ENCODE peak calls at places on chromosomes 16 and 17, in ten cellular contexts. C is uterus; F is CD8-positive, alpha-beta T cell; A is neural progenitor cell; O is A549; R is mammary epithelial cell; D is GM23248; W is OCI-LY7; K is body of pancreas; U is IMR-90. E is an unnamed sample. For H3K4me1, the result is how much of the 10 kb centered on the place peaks cover.

GRCh38 chr16:57988929-57989328 is 11.5 kb downstream of the ZNF319 start:
- DNase-seq in C (no peak), F (no peak), A (no peak), O (peak), R (peak), D (no peak), W (no peak), K (no peak), U (no peak), E (peak)

GRCh38 chr17:76466775-76467130 is 650 bp upstream of the AANAT start:
- DNase-seq in C (no peak), F (no peak), A (no peak), O (no peak), R (no peak), D (no peak), W (no peak), K (no peak), U (no peak), E (peak)

GRCh38 chr17:29617481-29618271 is 5.0 kb downstream of the CORO6 start:
- DNase-seq in C (peak), F (peak), A (peak), O (peak), R (peak), D (peak), W (peak), K (peak), U (peak), E (peak)

GRCh38 chr17:28380572-28380907 is 9.0 kb downstream of the SARM1 start:
- DNase-seq in C (no peak), F (no peak), A (no peak), O (no peak), R (no peak), D (no peak), W (no peak), K (no peak), U (no peak), E (no peak)

GRCh38 chr17:45782889-45783592 is 1.1 kb upstream of the CRHR1 start:
- DNase-seq in C (peak), F (peak), A (peak), O (peak), R (no peak), D (peak), W (no peak), K (no peak), U (no peak), E (peak)

GRCh38 chr17:9813166-9813565 is 8.7 kb downstream of the GSG1L2 start:
- DNase-seq in C (no peak), F (no peak), A (no peak), O (no peak), R (no peak), D (no peak), W (no peak), K (no peak), U (no peak), E (no peak)

GRCh38 chr16:17852977-17853702 is 382.4 kb upstream of the XYLT1 start:
- DNase-seq in C (no peak), F (no peak), A (no peak), O (no peak), R (no peak), D (no peak), W (no peak), K (no peak), U (no peak), E (no peak)

GRCh38 chr17:58249270-58250133 is 11.1 kb downstream of the LPO start:
- DNase-seq in C (peak), F (peak), A (peak), O (peak), R (peak), D (peak), W (peak), K (peak), U (peak), E (peak)

GRCh38 chr17:65564793-65565192 is 3.3 kb upstream of the AXIN2 start:
- DNase-seq in C (peak), F (no peak), A (peak), O (no peak), R (no peak), D (no peak), W (no peak), K (peak), U (peak), E (peak)

GRCh38 chr17:4786111-4786491 is at the start of gene VMO1:
- DNase-seq in C (peak), F (no peak), A (peak), O (no peak), R (no peak), D (peak), W (no peak), K (peak), U (no peak), E (no peak)

GRCh38 chr17:20234266-20234665 is 225.1 kb downstream of the SPECC1 start:
- DNase-seq in C (no peak), F (peak), A (no peak), O (no peak), R (no peak), D (no peak), W (no peak), K (no peak), U (no peak), E (no peak)

GRCh38 chr17:16486373-16487250 is 5.4 kb downstream of the LRRC75A start:
- DNase-seq in C (peak), F (no peak), A (peak), O (peak), R (peak), D (peak), W (no peak), K (peak), U (peak), E (peak)

GRCh38 chr16:75319513-75320401 is 68.3 kb upstream of the BCAR1 start:
- DNase-seq in C (no peak), F (no peak), A (no peak), O (no peak), R (peak), D (peak), W (peak), K (no peak), U (peak), E (no peak)

GRCh38 chr17:69501591-69502468 is 87.3 kb downstream of the MAP2K6 start:
- DNase-seq in C (peak), F (no peak), A (peak), O (peak), R (peak), D (peak), W (peak), K (peak), U (peak), E (peak)

GRCh38 chr16:57863434-57864160 is 61.3 kb upstream of the KIFC3 start:
- DNase-seq in C (peak), F (no peak), A (peak), O (peak), R (peak), D (peak), W (no peak), K (peak), U (peak), E (peak)

GRCh38 chr17:17816240-17816814 is 20.5 kb downstream of the SREBF1 start:
- DNase-seq in C (no peak), F (no peak), A (no peak), O (no peak), R (no peak), D (no peak), W (no peak), K (no peak), U (no peak), E (no peak)

GRCh38 chr17:39069114-39069756 is 82.2 kb downstream of the PLXDC1 start:
- DNase-seq in C (no peak), F (no peak), A (peak), O (peak), R (peak), D (peak), W (peak), K (peak), U (peak), E (no peak)

GRCh38 chr17:64413505-64413904 is 22.8 kb upstream of the PECAM1 start:
- DNase-seq in C (no peak), F (no peak), A (no peak), O (no peak), R (no peak), D (no peak), W (peak), K (no peak), U (no peak), E (no peak)

DNA sequence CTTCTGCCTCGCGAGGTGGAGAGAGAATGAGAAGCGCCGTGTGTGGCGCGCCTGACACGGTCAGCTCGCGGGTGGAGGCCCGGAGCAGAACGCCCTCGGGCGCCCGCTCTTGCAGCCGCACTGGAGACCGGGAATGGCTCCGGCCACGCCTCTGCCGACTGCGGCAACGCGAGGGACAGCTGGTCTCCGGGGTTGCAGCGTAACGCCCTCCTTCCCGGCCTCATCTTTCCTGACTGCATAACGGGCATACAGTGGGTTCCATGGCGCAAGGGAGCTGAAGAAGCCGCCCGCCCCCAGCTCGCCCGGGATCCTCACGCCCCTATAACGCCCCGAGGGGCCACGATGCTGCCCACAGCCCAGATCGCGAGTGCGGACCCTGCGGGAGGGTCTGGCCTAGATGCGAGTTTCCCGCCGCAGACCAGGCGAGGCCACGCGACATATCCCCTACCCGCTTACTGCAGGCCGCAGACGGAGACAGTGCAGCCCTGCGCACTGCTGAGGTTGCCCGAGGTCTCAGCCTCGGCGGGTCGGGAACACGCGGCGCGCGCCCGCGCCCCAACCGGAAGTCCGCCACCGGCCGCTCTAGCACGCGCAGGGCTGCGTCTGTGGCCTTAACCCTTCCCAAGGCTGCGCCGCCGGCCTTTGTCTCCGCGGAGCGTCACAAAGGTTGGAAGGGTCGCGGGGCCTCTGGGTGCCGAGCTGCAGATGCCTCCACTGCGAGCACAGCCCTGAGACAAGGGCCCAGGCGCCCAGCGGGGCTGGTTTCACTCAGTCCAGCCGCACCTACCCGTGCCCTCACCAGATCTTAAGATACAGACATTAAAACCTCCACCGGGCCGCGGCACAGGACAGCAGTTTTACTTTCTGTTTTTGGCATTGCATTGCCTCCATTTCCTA is 18.8 kb downstream of the BCL7C start:
- DNase-seq in C (peak), F (peak), A (peak), O (peak), R (peak), D (peak), W (peak), K (peak), U (peak), E (peak)
- H3K27ac ChIP-seq in C (peak), F (peak), A (peak), O (peak), R (peak), D (peak), W (peak), K (peak), U (peak), E (peak)

DNA sequence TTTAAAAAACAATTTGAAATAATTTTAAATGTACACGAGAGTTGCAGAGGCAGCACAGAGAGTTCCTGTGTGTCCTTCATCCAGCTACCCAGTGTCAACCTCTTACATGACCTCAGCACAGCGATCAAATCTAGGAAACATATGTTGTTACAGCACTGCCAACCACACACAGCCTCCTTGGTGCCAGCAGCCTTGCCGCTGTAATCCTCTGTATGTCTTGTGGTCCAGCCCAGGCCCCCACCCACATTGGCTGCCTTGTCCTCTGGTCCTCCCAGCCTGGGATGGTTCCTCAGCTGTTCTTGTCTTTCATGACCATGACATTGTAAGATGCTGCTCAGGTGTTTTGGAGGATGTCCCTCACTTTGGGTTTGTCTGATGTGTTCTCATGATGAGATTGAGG is 178.0 kb downstream of the RPTOR start:
- DNase-seq in C (no peak), F (no peak), A (no peak), O (no peak), R (no peak), D (no peak), W (no peak), K (no peak), U (no peak), E (no peak)
- H3K4me1 ChIP-seq in C (under half), F (under half), A (under half), O (under half), R (half or more), D (under half), W (half or more), K (under half), U (under half), E (under half)

DNA sequence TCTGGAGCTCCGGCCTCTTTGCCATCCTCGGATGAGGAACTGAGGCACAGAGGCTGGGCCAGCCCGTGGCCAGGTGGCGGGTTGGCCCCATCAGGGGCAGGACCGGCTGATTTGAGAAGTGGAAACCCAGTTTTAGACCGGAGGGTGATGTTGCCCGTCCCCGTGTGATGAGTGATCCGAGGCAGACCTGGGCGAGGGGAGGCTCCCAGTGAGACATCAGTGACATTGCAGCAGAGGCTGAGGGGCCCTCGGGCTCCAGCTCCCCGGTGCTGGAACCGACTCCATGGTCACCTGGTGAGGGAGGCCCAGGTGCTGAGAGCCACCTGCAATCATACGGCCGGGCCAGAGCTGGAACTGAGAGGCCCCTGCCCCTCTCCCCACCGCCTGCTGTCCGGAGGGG is 26.9 kb upstream of the CACNA1H start:
- DNase-seq in C (no peak), F (no peak), A (no peak), O (no peak), R (no peak), D (no peak), W (no peak), K (no peak), U (no peak), E (no peak)
- H3K27ac ChIP-seq in C (no peak), F (no peak), A (no peak), O (no peak), R (no peak), D (no peak), W (no peak), K (no peak), U (no peak), E (no peak)

GRCh38 chr16:27405546-27406451 is 3.8 kb downstream of the IL21R start:
- DNase-seq in C (no peak), F (no peak), A (no peak), O (no peak), R (no peak), D (peak), W (peak), K (no peak), U (peak), E (peak)

GRCh38 chr16:27407158-27407557 is 5.2 kb downstream of the IL21R start:
- DNase-seq in C (no peak), F (no peak), A (no peak), O (no peak), R (no peak), D (no peak), W (peak), K (no peak), U (no peak), E (no peak)

GRCh38 chr16:27408602-27409031 is 6.6 kb downstream of the IL21R start:
- DNase-seq in C (no peak), F (no peak), A (no peak), O (no peak), R (peak), D (no peak), W (no peak), K (no peak), U (no peak), E (no peak)

GRCh38 chr16:27406729-27407128 is 4.8 kb downstream of the IL21R start:
- DNase-seq in C (no peak), F (no peak), A (no peak), O (no peak), R (no peak), D (no peak), W (no peak), K (no peak), U (no peak), E (no peak)

GRCh38 chr16:27408012-27408601 is 6.1 kb downstream of the IL21R start:
- DNase-seq in C (no peak), F (no peak), A (no peak), O (no peak), R (peak), D (peak), W (peak), K (no peak), U (peak), E (no peak)
- H3K4me1 ChIP-seq in C (under half), F (half or more), A (under half), O (under half), R (under half), D (under half), W (half or more), K (under half), U (under half), E (under half)

GRCh38 chr16:11604783-11605563 is 18.3 kb upstream of the LITAF start:
- DNase-seq in C (peak), F (no peak), A (no peak), O (no peak), R (no peak), D (peak), W (no peak), K (peak), U (peak), E (peak)

GRCh38 chr16:11601911-11602310 is 15.2 kb upstream of the LITAF start:
- DNase-seq in C (no peak), F (no peak), A (no peak), O (no peak), R (no peak), D (no peak), W (no peak), K (no peak), U (no peak), E (no peak)

GRCh38 chr16:11602321-11602720 is 15.6 kb upstream of the LITAF start:
- DNase-seq in C (no peak), F (no peak), A (no peak), O (no peak), R (no peak), D (no peak), W (peak), K (no peak), U (no peak), E (no peak)

GRCh38 chr16:11601425-11601824 is 14.7 kb upstream of the LITAF start:
- DNase-seq in C (no peak), F (no peak), A (no peak), O (no peak), R (no peak), D (no peak), W (no peak), K (no peak), U (no peak), E (no peak)

GRCh38 chr16:11603331-11603750 is 16.6 kb upstream of the LITAF start:
- DNase-seq in C (peak), F (no peak), A (peak), O (no peak), R (no peak), D (no peak), W (no peak), K (no peak), U (no peak), E (peak)
- H3K27ac ChIP-seq in C (peak), F (no peak), A (peak), O (no peak), R (no peak), D (no peak), W (no peak), K (no peak), U (peak), E (peak)

GRCh38 chr17:79180358-79181005 is 105.9 kb downstream of the ENGASE start:
- DNase-seq in C (no peak), F (no peak), A (no peak), O (no peak), R (no peak), D (no peak), W (no peak), K (no peak), U (no peak), E (no peak)
- H3K4me1 ChIP-seq in C (under half), F (under half), A (under half), O (under half), R (under half), D (under half), W (under half), K (under half), U (under half), E (under half)

DNA sequence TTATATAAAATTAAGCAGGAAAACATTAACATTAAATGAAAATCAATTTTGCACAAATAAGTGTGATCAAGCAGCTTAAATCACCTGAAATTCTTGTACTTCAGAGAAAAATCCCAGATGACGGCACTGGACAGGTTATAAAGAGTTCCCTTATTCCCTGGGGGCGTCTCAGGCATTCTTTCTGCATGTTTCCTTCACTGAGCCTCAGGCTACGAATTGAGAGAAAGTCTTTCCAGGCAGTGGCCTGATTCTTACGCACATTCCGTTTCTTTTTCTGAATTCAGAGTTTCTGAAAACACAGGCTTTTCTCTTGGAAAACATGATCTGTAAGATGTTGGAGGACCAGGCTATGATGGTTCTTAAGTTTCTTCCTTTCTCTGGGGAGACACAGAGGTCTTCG is 22.1 kb upstream of the PITPNM3 start:
- DNase-seq in C (no peak), F (no peak), A (no peak), O (no peak), R (no peak), D (no peak), W (no peak), K (no peak), U (no peak), E (no peak)
- H3K27ac ChIP-seq in C (no peak), F (no peak), A (no peak), O (no peak), R (no peak), D (no peak), W (no peak), K (no peak), U (no peak), E (no peak)

GRCh38 chr16:73036074-73036826 is 11.7 kb downstream of the ZFHX3 start:
- DNase-seq in C (no peak), F (no peak), A (peak), O (no peak), R (no peak), D (no peak), W (no peak), K (no peak), U (no peak), E (no peak)

GRCh38 chr16:73034374-73034773 is 13.6 kb downstream of the ZFHX3 start:
- DNase-seq in C (no peak), F (no peak), A (no peak), O (no peak), R (no peak), D (no peak), W (no peak), K (no peak), U (no peak), E (no peak)

GRCh38 chr16:73037845-73038570 is 9.9 kb downstream of the ZFHX3 start:
- DNase-seq in C (no peak), F (no peak), A (peak), O (no peak), R (no peak), D (no peak), W (no peak), K (no peak), U (no peak), E (no peak)

GRCh38 chr16:73040136-73040535 is 7.8 kb downstream of the ZFHX3 start:
- DNase-seq in C (no peak), F (no peak), A (peak), O (no peak), R (no peak), D (no peak), W (no peak), K (no peak), U (no peak), E (no peak)

GRCh38 chr16:73037331-73037745 is 10.6 kb downstream of the ZFHX3 start:
- DNase-seq in C (no peak), F (no peak), A (no peak), O (no peak), R (no peak), D (no peak), W (no peak), K (no peak), U (no peak), E (no peak)
- H3K4me1 ChIP-seq in C (under half), F (under half), A (half or more), O (half or more), R (under half), D (under half), W (under half), K (half or more), U (under half), E (under half)